ENCODE peak calls at places on chromosome 9, in seven cellular contexts. W is upper lobe of left lung, R is mucosa of gallbladder, G is iris pigment epithelial cell, B is A172, V is germinal center, N is stomach. J is an unnamed sample.

GRCh38 chr9:131406567-131407436 is 12.9 kb downstream of the PRRC2B start:
- DNase-seq in W (no peak), R (no peak), G (no peak), B (no peak), V (no peak), N (no peak), J (no peak)

GRCh38 chr9:83343366-83343765 is 194.8 kb downstream of the FRMD3 start:
- DNase-seq in W (peak), R (no peak), G (no peak), B (no peak), V (no peak), N (no peak), J (no peak)

GRCh38 chr9:101705135-101705661 is 33.2 kb downstream of the GRIN3A start:
- DNase-seq in W (no peak), R (peak), G (peak), B (peak), V (peak), N (no peak), J (peak)

GRCh38 chr9:120941046-120941770 is 14.6 kb upstream of the TRAF1 start:
- DNase-seq in W (no peak), R (no peak), G (no peak), B (peak), V (no peak), N (no peak), J (no peak)

GRCh38 chr9:108382267-108382666 is 473.5 kb downstream of the ACTL7B start:
- DNase-seq in W (no peak), R (no peak), G (no peak), B (no peak), V (no peak), N (no peak), J (no peak)

GRCh38 chr9:19998153-19998552 is 209.3 kb upstream of the SLC24A2 start:
- DNase-seq in W (no peak), R (no peak), G (peak), B (peak), V (no peak), N (no peak), J (no peak)

GRCh38 chr9:26181836-26182235 is 503.6 kb upstream of the TUSC1 start:
- DNase-seq in W (no peak), R (no peak), G (no peak), B (no peak), V (no peak), N (no peak), J (no peak)

GRCh38 chr9:125700791-125701190 is 6.2 kb downstream of the MAPKAP1 start:
- DNase-seq in W (no peak), R (no peak), G (peak), B (peak), V (no peak), N (no peak), J (no peak)

GRCh38 chr9:83266618-83267543 is 203.9 kb upstream of the RASEF start:
- DNase-seq in W (no peak), R (peak), G (no peak), B (peak), V (no peak), N (no peak), J (no peak)

J was measured in anterior cingulate cortex.